ENCODE peak calls at places on chromosomes 6 and 20, in nine cellular contexts. C is GM23248; R is lower lobe of right lung; L is fibroblast of the aortic adventitia; D is cardiac fibroblast; S is testis; I is AG04450; F is effector memory CD4-positive, alpha-beta T cell; E is kidney. Y is an unnamed sample.

GRCh38 chr20:3092611-3093379 is 8.3 kb upstream of the AVP start:
- DNase-seq in C (peak), R (no peak), L (no peak), D (peak), S (no peak), I (no peak), F (no peak), E (no peak), Y (no peak)

GRCh38 chr6:126015869-126016268 is 29.5 kb downstream of the TRMT11 start:
- DNase-seq in C (peak), R (no peak), L (peak), D (peak), S (no peak), I (no peak), F (no peak), E (no peak), Y (peak)

GRCh38 chr20:50304883-50305635 is 114.4 kb downstream of the CEBPB start:
- DNase-seq in C (peak), R (peak), L (peak), D (peak), S (peak), I (peak), F (no peak), E (peak), Y (peak)

GRCh38 chr6:141956046-141956761 is 176.5 kb upstream of the GJE1 start:
- DNase-seq in C (peak), R (no peak), L (peak), D (peak), S (peak), I (no peak), F (no peak), E (no peak), Y (peak)

GRCh38 chr6:26031595-26032386 is 55.4 kb upstream of the HFE start:
- DNase-seq in C (peak), R (peak), L (peak), D (peak), S (peak), I (peak), F (peak), E (peak), Y (peak)

GRCh38 chr6:118668761-118669411 is 17.5 kb upstream of the CEP85L start:
- DNase-seq in C (peak), R (no peak), L (peak), D (peak), S (no peak), I (peak), F (no peak), E (no peak), Y (peak)

GRCh38 chr20:36060676-36061075 is 92.3 kb downstream of the CNBD2 start:
- DNase-seq in C (no peak), R (no peak), L (no peak), D (no peak), S (no peak), I (no peak), F (no peak), E (no peak), Y (no peak)

GRCh38 chr6:36697481-36697903 is at the start of gene RAB44:
- DNase-seq in C (no peak), R (peak), L (no peak), D (no peak), S (no peak), I (no peak), F (no peak), E (no peak), Y (no peak)

GRCh38 chr6:149963462-149964242 is at the start of gene ULBP1:
- DNase-seq in C (peak), R (peak), L (peak), D (peak), S (peak), I (peak), F (peak), E (peak), Y (peak)

GRCh38 chr6:141394125-141394536 is 738.6 kb upstream of the GJE1 start:
- DNase-seq in C (no peak), R (no peak), L (no peak), D (no peak), S (no peak), I (no peak), F (no peak), E (peak), Y (no peak)

GRCh38 chr6:79201935-79202334 is 32.5 kb downstream of the HMGN3 start:
- DNase-seq in C (no peak), R (no peak), L (no peak), D (no peak), S (no peak), I (no peak), F (no peak), E (no peak), Y (no peak)

GRCh38 chr6:100472674-100473073 is 8.0 kb upstream of the SIM1 start:
- DNase-seq in C (peak), R (no peak), L (no peak), D (peak), S (no peak), I (no peak), F (no peak), E (no peak), Y (peak)

GRCh38 chr6:166027761-166028160 is 139.9 kb downstream of the TBXT start:
- DNase-seq in C (peak), R (no peak), L (peak), D (peak), S (no peak), I (no peak), F (no peak), E (no peak), Y (peak)

GRCh38 chr6:18121580-18122127 is 823 bp downstream of the NHLRC1 start:
- DNase-seq in C (no peak), R (peak), L (no peak), D (no peak), S (no peak), I (no peak), F (no peak), E (no peak), Y (no peak)

GRCh38 chr6:47967843-47968242 is 143.2 kb downstream of the PTCHD4 start:
- DNase-seq in C (peak), R (no peak), L (peak), D (peak), S (no peak), I (no peak), F (no peak), E (no peak), Y (no peak)

GRCh38 chr6:158437571-158437970 is 122.3 kb upstream of the TMEM181 start:
- DNase-seq in C (peak), R (no peak), L (peak), D (peak), S (no peak), I (no peak), F (no peak), E (no peak), Y (no peak)

GRCh38 chr20:24965065-24965919 is 16.2 kb downstream of the CST7 start:
- DNase-seq in C (no peak), R (peak), L (no peak), D (no peak), S (no peak), I (no peak), F (no peak), E (peak), Y (no peak)

GRCh38 chr20:11362450-11362849 is 555.2 kb upstream of the BTBD3 start:
- DNase-seq in C (no peak), R (no peak), L (no peak), D (no peak), S (no peak), I (no peak), F (no peak), E (no peak), Y (no peak)

GRCh38 chr20:24766826-24767622 is 182.0 kb upstream of the CST7 start:
- DNase-seq in C (no peak), R (no peak), L (no peak), D (no peak), S (peak), I (no peak), F (no peak), E (no peak), Y (no peak)

GRCh38 chr20:4008877-4009276 is 6.5 kb downstream of the RNF24 start:
- DNase-seq in C (no peak), R (no peak), L (no peak), D (no peak), S (no peak), I (no peak), F (no peak), E (no peak), Y (no peak)

GRCh38 chr6:41283597-41283996 is 2.9 kb downstream of the TREM1 start:
- DNase-seq in C (no peak), R (no peak), L (no peak), D (no peak), S (no peak), I (no peak), F (no peak), E (no peak), Y (no peak)

GRCh38 chr6:165917576-165917975 is 250.1 kb downstream of the TBXT start:
- DNase-seq in C (no peak), R (no peak), L (no peak), D (no peak), S (no peak), I (no peak), F (no peak), E (no peak), Y (no peak)

GRCh38 chr6:125067552-125067951 is 86.0 kb upstream of the TPD52L1 start:
- DNase-seq in C (no peak), R (no peak), L (no peak), D (no peak), S (no peak), I (no peak), F (no peak), E (no peak), Y (no peak)

GRCh38 chr6:148147431-148147830 is 195.2 kb upstream of the SASH1 start:
- DNase-seq in C (no peak), R (no peak), L (no peak), D (no peak), S (no peak), I (no peak), F (no peak), E (no peak), Y (no peak)

GRCh38 chr6:138226701-138227315 is 8.5 kb upstream of the PBOV1 start:
- DNase-seq in C (peak), R (no peak), L (no peak), D (no peak), S (no peak), I (no peak), F (no peak), E (no peak), Y (no peak)

GRCh38 chr6:160921095-160921494 is 70.5 kb upstream of the MAP3K4 start:
- DNase-seq in C (no peak), R (no peak), L (peak), D (no peak), S (no peak), I (no peak), F (no peak), E (no peak), Y (no peak)

GRCh38 chr20:61815176-61815575 is 250.5 kb downstream of the TAF4 start:
- DNase-seq in C (no peak), R (peak), L (no peak), D (no peak), S (no peak), I (no peak), F (no peak), E (peak), Y (no peak)

GRCh38 chr20:33687370-33687915 is 1.3 kb upstream of the E2F1 start:
- DNase-seq in C (peak), R (no peak), L (peak), D (peak), S (no peak), I (no peak), F (no peak), E (no peak), Y (peak)

GRCh38 chr6:125252891-125253290 is 48.9 kb downstream of the HDDC2 start:
- DNase-seq in C (no peak), R (no peak), L (no peak), D (no peak), S (no peak), I (no peak), F (no peak), E (no peak), Y (no peak)

GRCh38 chr20:3282271-3283221 is 43.6 kb upstream of the SLC4A11 start:
- DNase-seq in C (no peak), R (no peak), L (no peak), D (no peak), S (no peak), I (no peak), F (no peak), E (no peak), Y (no peak)

GRCh38 chr6:164068533-164068932 is 654.0 kb downstream of the QKI start:
- DNase-seq in C (no peak), R (no peak), L (peak), D (no peak), S (no peak), I (no peak), F (no peak), E (no peak), Y (no peak)

GRCh38 chr20:38615283-38615682 is 13.7 kb downstream of the ARHGAP40 start:
- DNase-seq in C (no peak), R (no peak), L (no peak), D (no peak), S (no peak), I (no peak), F (no peak), E (no peak), Y (no peak)

GRCh38 chr6:113488061-113488460 is 369.1 kb upstream of the MARCKS start:
- DNase-seq in C (no peak), R (no peak), L (peak), D (peak), S (no peak), I (no peak), F (no peak), E (no peak), Y (no peak)

GRCh38 chr20:15332711-15333160 is 995.3 kb upstream of the FLRT3 start:
- DNase-seq in C (no peak), R (no peak), L (no peak), D (no peak), S (no peak), I (no peak), F (no peak), E (no peak), Y (no peak)

GRCh38 chr20:39269031-39269461 is 306.9 kb downstream of the DHX35 start:
- DNase-seq in C (peak), R (peak), L (peak), D (peak), S (peak), I (no peak), F (no peak), E (peak), Y (peak)

DNA sequence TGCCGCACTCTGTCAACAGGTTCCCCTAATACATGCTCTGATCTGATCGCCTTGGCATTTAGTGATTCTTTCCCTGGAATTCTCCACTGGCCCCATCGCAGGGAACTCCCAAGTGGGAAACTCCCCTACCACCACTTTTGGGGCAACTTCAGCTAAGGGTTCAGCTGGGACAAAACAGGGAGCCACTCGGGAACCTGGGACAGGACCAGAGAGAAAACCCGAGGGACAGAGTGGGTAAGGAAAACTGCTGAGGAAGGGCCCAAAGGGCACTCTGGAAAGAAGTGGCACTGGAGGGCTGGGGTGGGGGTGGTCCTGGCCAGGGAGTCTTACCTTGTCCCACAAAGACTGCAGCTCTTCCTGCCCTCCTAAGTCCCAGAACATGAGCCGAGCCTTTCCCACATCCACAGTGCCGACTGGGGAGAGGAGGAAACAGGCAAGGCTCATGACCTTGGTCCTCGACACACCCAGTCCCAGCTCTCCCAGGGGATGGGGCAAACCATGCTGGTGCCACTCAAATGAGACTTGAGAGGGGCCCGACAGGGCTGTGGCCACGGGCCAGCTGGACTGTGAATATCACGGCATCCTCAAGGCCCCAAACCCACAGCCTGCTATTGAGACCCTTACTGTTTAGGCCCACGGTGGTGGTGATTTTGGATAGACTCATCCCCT is 1.6 kb downstream of the ARFRP1 start:
- DNase-seq in C (no peak), R (no peak), L (no peak), D (no peak), S (no peak), I (no peak), F (no peak), E (no peak), Y (no peak)
- H3K4me3 ChIP-seq in C (peak), R (peak), L (peak), D (peak), S (no peak), I (peak), F (peak), E (no peak), Y (peak)

DNA sequence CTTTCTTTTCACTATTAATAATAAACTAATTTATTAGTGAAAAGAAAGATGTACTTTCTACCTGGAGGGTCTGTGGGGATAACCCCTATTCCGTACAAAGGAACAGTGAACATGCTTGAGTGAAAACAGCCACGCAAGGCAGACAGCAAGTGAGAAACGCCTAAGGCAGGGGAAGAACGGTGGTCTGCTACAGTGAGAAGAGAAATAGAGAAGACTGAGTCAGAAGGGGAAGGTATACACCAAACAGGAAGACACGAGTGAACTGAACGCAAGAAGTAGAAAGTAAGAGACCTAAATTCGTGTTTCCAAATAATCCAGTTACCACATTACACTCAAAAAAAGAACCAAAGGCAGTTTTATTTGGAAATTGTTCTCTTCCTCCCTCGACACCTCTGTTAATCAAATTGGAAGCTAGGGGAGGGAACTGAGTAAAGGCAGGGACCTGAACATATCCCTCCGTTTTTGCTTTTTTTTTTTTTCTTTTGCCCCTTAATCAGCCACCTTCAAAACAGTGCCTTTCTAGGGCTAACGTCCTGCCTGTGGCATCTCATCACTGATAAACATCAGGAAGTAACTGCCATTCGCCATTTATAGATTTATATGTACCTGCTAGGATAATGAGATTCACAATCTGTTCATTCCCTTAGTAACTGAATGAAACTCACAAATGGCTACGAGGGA is 48.9 kb downstream of the ATXN1 start:
- DNase-seq in C (no peak), R (no peak), L (peak), D (no peak), S (no peak), I (no peak), F (no peak), E (no peak), Y (no peak)
- H3K4me3 ChIP-seq in C (peak), R (peak), L (peak), D (peak), S (no peak), I (peak), F (peak), E (no peak), Y (peak)

DNA sequence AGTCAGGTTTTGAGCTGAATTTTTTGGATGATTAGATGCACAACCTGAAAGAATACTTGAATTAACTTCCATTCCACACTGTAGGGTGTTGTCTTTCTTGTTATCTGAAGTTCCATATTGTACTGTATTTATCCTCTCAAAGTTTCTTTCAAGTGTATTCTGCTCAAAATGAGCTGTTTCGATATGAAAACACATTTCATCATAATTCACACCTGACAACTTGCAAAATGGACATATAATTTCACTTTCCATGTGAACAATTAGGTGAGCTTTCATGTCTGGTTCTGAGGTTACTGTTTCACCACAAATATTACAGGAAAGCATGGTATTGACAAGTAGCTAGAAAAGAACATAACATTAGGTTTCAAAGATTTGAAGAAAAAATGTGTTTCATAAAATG is 1.7 kb downstream of the ZUP1 start:
- DNase-seq in C (no peak), R (no peak), L (no peak), D (no peak), S (no peak), I (no peak), F (no peak), E (no peak), Y (no peak)
- H3K4me3 ChIP-seq in C (peak), R (no peak), L (peak), D (no peak), S (no peak), I (peak), F (no peak), E (no peak), Y (no peak)

DNA sequence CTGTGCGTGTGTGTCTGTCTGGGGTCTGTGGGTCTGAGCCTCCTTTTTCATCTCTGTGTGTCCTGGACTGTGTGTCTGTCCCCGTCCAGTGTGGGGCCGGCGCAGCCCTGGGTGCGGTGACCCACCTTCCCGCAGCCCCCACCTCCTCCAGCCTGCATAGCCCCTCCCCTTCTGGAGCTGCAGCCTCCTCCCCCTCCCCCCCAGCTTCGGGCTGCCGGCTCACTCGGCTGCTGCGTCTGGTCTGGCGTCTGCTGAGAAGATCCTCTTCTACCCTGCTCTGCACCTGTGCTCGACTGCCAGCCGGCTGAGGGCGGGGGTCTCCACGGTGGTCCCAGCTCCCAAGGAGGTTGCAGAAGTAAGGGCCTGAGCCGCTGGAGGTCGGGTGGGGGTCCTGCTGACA is 7.6 kb upstream of the LKAAEAR1 start:
- DNase-seq in C (no peak), R (no peak), L (no peak), D (no peak), S (no peak), I (no peak), F (no peak), E (no peak), Y (no peak)
- H3K4me3 ChIP-seq in C (no peak), R (no peak), L (no peak), D (no peak), S (no peak), I (no peak), F (no peak), E (no peak), Y (no peak)

DNA sequence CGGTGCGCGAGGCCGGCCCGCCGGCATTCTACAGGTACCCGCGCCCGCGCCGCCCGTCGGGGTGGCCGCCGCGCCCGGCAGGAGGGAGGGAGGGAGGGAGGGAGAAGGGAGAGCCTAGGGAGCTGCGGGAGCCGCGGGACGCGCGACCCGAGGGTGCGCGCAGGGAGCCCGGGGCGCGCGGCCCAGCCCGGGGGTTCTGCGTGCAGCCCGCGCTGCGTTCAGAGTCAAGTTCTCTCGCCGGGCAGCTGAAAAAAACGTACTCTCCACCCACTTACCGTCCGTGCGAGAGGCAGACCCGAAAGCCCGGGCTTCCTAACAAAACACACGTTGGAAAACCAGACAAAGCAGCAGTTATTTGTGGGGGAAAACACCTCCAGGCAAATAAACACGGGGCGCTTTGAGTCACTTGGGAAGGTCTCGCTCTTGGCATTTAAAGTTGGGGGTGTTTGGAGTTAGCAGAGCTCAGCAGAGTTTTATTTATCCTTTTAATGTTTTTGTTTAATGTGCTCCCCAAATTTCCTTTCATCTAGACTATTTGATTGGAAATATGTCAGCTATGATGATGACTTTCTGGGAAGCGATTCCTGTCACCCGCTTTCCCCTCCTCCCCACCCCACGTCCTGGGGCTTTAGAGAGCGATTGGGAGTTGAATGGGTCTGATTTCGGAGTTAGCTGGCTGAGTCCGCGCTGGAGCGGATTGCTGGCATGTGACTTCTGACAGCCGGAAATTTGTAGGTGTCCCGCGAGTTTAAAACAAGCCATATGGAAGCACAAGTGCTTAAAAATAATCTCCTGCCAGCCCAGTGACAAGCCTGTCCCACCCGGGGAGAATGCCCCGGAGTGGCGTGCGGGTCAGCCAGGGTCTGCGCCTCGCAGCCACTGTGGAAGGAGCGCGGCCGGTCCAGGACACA is 1.1 kb downstream of the ESR1 start:
- DNase-seq in C (peak), R (no peak), L (no peak), D (no peak), S (no peak), I (no peak), F (no peak), E (no peak), Y (no peak)
- H3K4me3 ChIP-seq in C (peak), R (peak), L (peak), D (no peak), S (peak), I (no peak), F (no peak), E (peak), Y (peak)